ENCODE peak calls at places on chromosomes 12 and 14, in seven cellular contexts. One of them, this sample, is unnamed.

GRCh38 chr12:27178723-27179398 is 65.2 kb upstream of the STK38L start:
- DNase-seq in GM12878: no peak
- DNase-seq in SK-N-SH: no peak
- DNase-seq in H1: no peak
- DNase-seq in K562: no peak
- DNase-seq in HCT116: no peak
- DNase-seq in HepG2: no peak
- DNase-seq in this sample: no peak

GRCh38 chr14:100810861-100811461 is 15.0 kb upstream of the MEG3 start:
- DNase-seq in H1: no peak
- DNase-seq in HepG2: no peak
- DNase-seq in HCT116: no peak
- DNase-seq in K562: no peak
- DNase-seq in GM12878: no peak
- DNase-seq in SK-N-SH: no peak
- DNase-seq in this sample: no peak

GRCh38 chr12:25829192-25829591 is 129.3 kb upstream of the RASSF8 start:
- DNase-seq in GM12878: no peak
- DNase-seq in HCT116: no peak
- DNase-seq in H1: no peak
- DNase-seq in HepG2: no peak
- DNase-seq in K562: no peak
- DNase-seq in SK-N-SH: no peak
- DNase-seq in this sample: no peak

GRCh38 chr14:95858893-95859292 is 17.7 kb upstream of the TUNAR start:
- DNase-seq in K562: no peak
- DNase-seq in SK-N-SH: no peak
- DNase-seq in HepG2: no peak
- DNase-seq in GM12878: no peak
- DNase-seq in H1: no peak
- DNase-seq in HCT116: no peak
- DNase-seq in this sample: no peak

GRCh38 chr12:52319097-52319496 is 2.1 kb downstream of the KRT83 start:
- DNase-seq in HCT116: no peak
- DNase-seq in K562: no peak
- DNase-seq in SK-N-SH: no peak
- DNase-seq in GM12878: no peak
- DNase-seq in HepG2: no peak
- DNase-seq in H1: no peak
- DNase-seq in this sample: peak

GRCh38 chr12:69105101-69105613 is 134.2 kb upstream of the CPSF6 start:
- DNase-seq in HepG2: no peak
- DNase-seq in SK-N-SH: no peak
- DNase-seq in HCT116: no peak
- DNase-seq in GM12878: no peak
- DNase-seq in H1: no peak
- DNase-seq in K562: no peak
- DNase-seq in this sample: peak

GRCh38 chr14:21987937-21988336 is 314.3 kb upstream of the OR4E1 start:
- DNase-seq in HepG2: peak
- DNase-seq in GM12878: no peak
- DNase-seq in SK-N-SH: peak
- DNase-seq in K562: peak
- DNase-seq in H1: no peak
- DNase-seq in HCT116: peak
- DNase-seq in this sample: peak

GRCh38 chr12:55072093-55072492 is 52.3 kb downstream of the NEUROD4 start:
- DNase-seq in GM12878: no peak
- DNase-seq in SK-N-SH: no peak
- DNase-seq in HepG2: peak
- DNase-seq in K562: no peak
- DNase-seq in H1: peak
- DNase-seq in HCT116: peak
- DNase-seq in this sample: no peak

GRCh38 chr12:79411791-79412190 is 279.0 kb downstream of the PAWR start:
- DNase-seq in GM12878: no peak
- DNase-seq in K562: no peak
- DNase-seq in SK-N-SH: no peak
- DNase-seq in HepG2: no peak
- DNase-seq in HCT116: no peak
- DNase-seq in H1: no peak
- DNase-seq in this sample: no peak

GRCh38 chr12:93526786-93527428 is 45.6 kb upstream of the SOCS2 start:
- DNase-seq in HCT116: peak
- DNase-seq in H1: no peak
- DNase-seq in SK-N-SH: no peak
- DNase-seq in GM12878: no peak
- DNase-seq in K562: no peak
- DNase-seq in HepG2: peak
- DNase-seq in this sample: peak

GRCh38 chr14:53412819-53413664 is 259.9 kb upstream of the DDHD1 start:
- DNase-seq in GM12878: no peak
- DNase-seq in K562: no peak
- DNase-seq in H1: no peak
- DNase-seq in SK-N-SH: peak
- DNase-seq in HCT116: no peak
- DNase-seq in HepG2: peak
- DNase-seq in this sample: no peak

GRCh38 chr12:121060149-121061001 is 21.3 kb upstream of the OASL start:
- DNase-seq in SK-N-SH: peak
- DNase-seq in GM12878: peak
- DNase-seq in HCT116: peak
- DNase-seq in K562: peak
- DNase-seq in HepG2: peak
- DNase-seq in H1: peak
- DNase-seq in this sample: peak

GRCh38 chr12:16225692-16226091 is 51.8 kb downstream of the SLC15A5 start:
- DNase-seq in HepG2: no peak
- DNase-seq in K562: no peak
- DNase-seq in H1: no peak
- DNase-seq in HCT116: no peak
- DNase-seq in GM12878: no peak
- DNase-seq in SK-N-SH: no peak
- DNase-seq in this sample: peak

GRCh38 chr12:14628771-14629170 is 61.1 kb upstream of the PLBD1 start:
- DNase-seq in GM12878: no peak
- DNase-seq in K562: no peak
- DNase-seq in HCT116: no peak
- DNase-seq in H1: no peak
- DNase-seq in SK-N-SH: no peak
- DNase-seq in HepG2: no peak
- DNase-seq in this sample: no peak

GRCh38 chr14:99476864-99477263 is 3.8 kb downstream of the SETD3 start:
- DNase-seq in SK-N-SH: no peak
- DNase-seq in K562: no peak
- DNase-seq in HCT116: no peak
- DNase-seq in GM12878: no peak
- DNase-seq in H1: no peak
- DNase-seq in HepG2: no peak
- DNase-seq in this sample: no peak

GRCh38 chr12:6613015-6613775 is 6.0 kb upstream of the CHD4 start:
- DNase-seq in SK-N-SH: peak
- DNase-seq in HCT116: peak
- DNase-seq in H1: no peak
- DNase-seq in HepG2: peak
- DNase-seq in K562: peak
- DNase-seq in GM12878: no peak
- DNase-seq in this sample: peak

GRCh38 chr14:58749066-58749669 is 111.4 kb downstream of the DACT1 start:
- DNase-seq in HCT116: peak
- DNase-seq in GM12878: peak
- DNase-seq in HepG2: peak
- DNase-seq in K562: peak
- DNase-seq in H1: no peak
- DNase-seq in SK-N-SH: no peak
- DNase-seq in this sample: peak

GRCh38 chr14:99262977-99263448 is 9.0 kb downstream of the BCL11B start:
- DNase-seq in H1: no peak
- DNase-seq in HCT116: no peak
- DNase-seq in K562: no peak
- DNase-seq in SK-N-SH: no peak
- DNase-seq in HepG2: no peak
- DNase-seq in GM12878: no peak
- DNase-seq in this sample: no peak

GRCh38 chr14:100679707-100680438 is 46.8 kb upstream of the DLK1 start:
- DNase-seq in K562: no peak
- DNase-seq in GM12878: no peak
- DNase-seq in SK-N-SH: no peak
- DNase-seq in H1: no peak
- DNase-seq in HCT116: no peak
- DNase-seq in HepG2: peak
- DNase-seq in this sample: no peak

GRCh38 chr14:58107947-58108552 is 44.0 kb downstream of the ARMH4 start:
- DNase-seq in HepG2: peak
- DNase-seq in GM12878: no peak
- DNase-seq in H1: no peak
- DNase-seq in HCT116: peak
- DNase-seq in SK-N-SH: peak
- DNase-seq in K562: peak
- DNase-seq in this sample: peak

GRCh38 chr12:42143401-42144173 is 1.1 kb downstream of the GXYLT1 start:
- DNase-seq in HCT116: no peak
- DNase-seq in SK-N-SH: peak
- DNase-seq in H1: no peak
- DNase-seq in GM12878: no peak
- DNase-seq in HepG2: no peak
- DNase-seq in K562: no peak
- DNase-seq in this sample: peak
- TF ChIP-seq JUND in HCT116: no peak
- TF ChIP-seq JUND in SK-N-SH: no peak
- TF ChIP-seq JUND in H1: no peak
- TF ChIP-seq JUND in GM12878: no peak
- TF ChIP-seq JUND in HepG2: no peak
- TF ChIP-seq JUND in K562: no peak
- TF ChIP-seq JUND in this sample: no peak

GRCh38 chr12:89980236-89980635 is 271.6 kb upstream of the ATP2B1 start:
- DNase-seq in GM12878: no peak
- DNase-seq in HCT116: no peak
- DNase-seq in SK-N-SH: no peak
- DNase-seq in H1: no peak
- DNase-seq in K562: no peak
- DNase-seq in HepG2: no peak
- DNase-seq in this sample: no peak

GRCh38 chr12:89976866-89977265 is 268.2 kb upstream of the ATP2B1 start:
- DNase-seq in HepG2: no peak
- DNase-seq in SK-N-SH: no peak
- DNase-seq in H1: no peak
- DNase-seq in K562: no peak
- DNase-seq in GM12878: no peak
- DNase-seq in HCT116: no peak
- DNase-seq in this sample: peak

GRCh38 chr12:89971880-89972279 is 263.2 kb upstream of the ATP2B1 start:
- DNase-seq in HCT116: no peak
- DNase-seq in GM12878: no peak
- DNase-seq in SK-N-SH: no peak
- DNase-seq in HepG2: no peak
- DNase-seq in K562: no peak
- DNase-seq in H1: no peak
- DNase-seq in this sample: no peak

GRCh38 chr12:89975578-89975977 is 266.9 kb upstream of the ATP2B1 start:
- DNase-seq in GM12878: no peak
- DNase-seq in H1: no peak
- DNase-seq in SK-N-SH: no peak
- DNase-seq in HCT116: no peak
- DNase-seq in K562: no peak
- DNase-seq in HepG2: no peak
- DNase-seq in this sample: no peak

GRCh38 chr12:89977356-89978185 is 268.9 kb upstream of the ATP2B1 start:
- DNase-seq in HCT116: no peak
- DNase-seq in GM12878: no peak
- DNase-seq in K562: no peak
- DNase-seq in H1: no peak
- DNase-seq in SK-N-SH: no peak
- DNase-seq in HepG2: no peak
- DNase-seq in this sample: no peak
- TF ChIP-seq JUND in HCT116: no peak
- TF ChIP-seq JUND in GM12878: no peak
- TF ChIP-seq JUND in K562: no peak
- TF ChIP-seq JUND in H1: no peak
- TF ChIP-seq JUND in SK-N-SH: no peak
- TF ChIP-seq JUND in HepG2: no peak
- TF ChIP-seq JUND in this sample: no peak

DNA sequence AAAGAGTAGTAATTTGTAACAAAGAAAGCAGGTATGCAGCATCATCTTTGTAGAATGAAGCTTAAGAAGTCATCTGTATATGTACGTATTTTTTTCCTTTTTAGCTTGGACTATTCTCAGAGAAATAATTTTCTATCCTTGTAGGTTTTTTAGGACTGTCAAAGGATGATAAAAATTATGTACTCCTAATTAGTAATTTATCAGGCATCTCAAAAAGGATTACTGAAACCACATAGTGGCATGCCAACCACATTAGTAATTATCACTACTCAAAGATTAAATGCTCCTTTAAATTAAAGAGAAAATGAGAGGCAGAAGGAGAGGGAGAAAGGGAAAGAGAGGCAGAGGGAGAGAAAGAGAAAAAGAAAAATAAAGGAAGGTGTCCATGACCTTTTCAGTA is 17.3 kb downstream of the TTC8 start:
- DNase-seq in K562: no peak
- DNase-seq in HepG2: no peak
- DNase-seq in HCT116: no peak
- DNase-seq in SK-N-SH: no peak
- DNase-seq in H1: no peak
- DNase-seq in GM12878: no peak
- DNase-seq in this sample: no peak
- TF ChIP-seq JUND in K562: no peak
- TF ChIP-seq JUND in HepG2: no peak
- TF ChIP-seq JUND in HCT116: no peak
- TF ChIP-seq JUND in SK-N-SH: no peak
- TF ChIP-seq JUND in H1: no peak
- TF ChIP-seq JUND in GM12878: no peak
- TF ChIP-seq JUND in this sample: no peak

DNA sequence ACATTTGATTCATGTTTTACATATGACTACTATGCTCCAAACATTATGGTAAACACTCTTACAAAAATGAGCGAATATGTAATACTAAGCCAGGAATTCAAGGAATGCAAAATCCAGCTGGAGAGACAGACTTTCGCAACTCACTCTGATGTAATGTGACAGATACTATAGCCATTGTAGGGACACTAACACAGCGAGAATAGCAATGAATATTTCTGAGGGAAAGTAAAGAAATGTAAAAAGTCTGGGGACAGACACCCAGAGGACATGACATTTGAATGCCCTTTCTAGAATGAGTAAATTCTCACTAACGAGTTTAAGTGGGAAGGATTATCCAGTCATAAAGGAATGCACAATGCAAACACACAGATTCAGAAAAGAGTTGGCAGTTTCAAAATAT is 121.9 kb downstream of the PIK3C2G start:
- DNase-seq in HCT116: no peak
- DNase-seq in HepG2: peak
- DNase-seq in GM12878: no peak
- DNase-seq in SK-N-SH: no peak
- DNase-seq in H1: no peak
- DNase-seq in K562: no peak
- DNase-seq in this sample: peak
- TF ChIP-seq JUND in HCT116: no peak
- TF ChIP-seq JUND in HepG2: no peak
- TF ChIP-seq JUND in GM12878: no peak
- TF ChIP-seq JUND in SK-N-SH: peak
- TF ChIP-seq JUND in H1: no peak
- TF ChIP-seq JUND in K562: no peak
- TF ChIP-seq JUND in this sample: no peak

GRCh38 chr14:65792208-65792905 is 379.8 kb downstream of the FUT8 start:
- DNase-seq in H1: no peak
- DNase-seq in SK-N-SH: peak
- DNase-seq in HCT116: peak
- DNase-seq in HepG2: no peak
- DNase-seq in K562: no peak
- DNase-seq in GM12878: no peak
- DNase-seq in this sample: no peak
- TF ChIP-seq JUND in H1: no peak
- TF ChIP-seq JUND in SK-N-SH: no peak
- TF ChIP-seq JUND in HCT116: no peak
- TF ChIP-seq JUND in HepG2: no peak
- TF ChIP-seq JUND in K562: no peak
- TF ChIP-seq JUND in GM12878: no peak
- TF ChIP-seq JUND in this sample: no peak

This sample was measured in T47D.